ENCODE peak calls at places on chromosomes 2 and 18, in ten cellular contexts. A, C, R, L, G, W, X, Q, T and B are unnamed samples.

GRCh38 chr18:79442508-79443221 is 46.9 kb downstream of the NFATC1 start:
- DNase-seq in A (no peak), C (no peak), R (no peak), L (no peak), G (no peak), W (no peak), X (no peak), Q (no peak), T (no peak), B (no peak)

GRCh38 chr2:109470121-109470921 is 143.4 kb downstream of the SEPTIN10 start:
- DNase-seq in A (no peak), C (no peak), R (peak), L (peak), G (peak), W (peak), X (no peak), Q (peak), T (peak), B (no peak)

GRCh38 chr2:188114014-188114413 is 177.7 kb upstream of the GULP1 start:
- DNase-seq in A (no peak), C (no peak), R (no peak), L (no peak), G (no peak), W (no peak), X (no peak), Q (peak), T (peak), B (no peak)

GRCh38 chr2:94875820-94876522 is 4.7 kb downstream of the TEKT4 start:
- DNase-seq in A (no peak), C (no peak), R (no peak), L (no peak), G (no peak), W (no peak), X (no peak), Q (no peak), T (no peak), B (no peak)

GRCh38 chr2:152518656-152519580 is 183.9 kb downstream of the FMNL2 start:
- DNase-seq in A (no peak), C (peak), R (no peak), L (no peak), G (no peak), W (no peak), X (no peak), Q (no peak), T (no peak), B (no peak)

GRCh38 chr18:8469793-8470192 is 139.4 kb upstream of the RAB12 start:
- DNase-seq in A (no peak), C (no peak), R (no peak), L (no peak), G (no peak), W (no peak), X (no peak), Q (peak), T (peak), B (no peak)

GRCh38 chr2:104862061-104862941 is 8.4 kb downstream of the POU3F3 start:
- DNase-seq in A (no peak), C (peak), R (no peak), L (no peak), G (peak), W (no peak), X (peak), Q (no peak), T (peak), B (no peak)

GRCh38 chr2:201642579-201643215 is 606 bp downstream of the TMEM237 start:
- DNase-seq in A (peak), C (peak), R (peak), L (peak), G (peak), W (peak), X (peak), Q (peak), T (peak), B (no peak)

GRCh38 chr2:162062559-162062958 is 11.5 kb downstream of the DPP4 start:
- DNase-seq in A (no peak), C (no peak), R (no peak), L (no peak), G (no peak), W (no peak), X (no peak), Q (no peak), T (no peak), B (no peak)

GRCh38 chr2:88212251-88212790 is 42.2 kb downstream of the THNSL2 start:
- DNase-seq in A (peak), C (peak), R (peak), L (peak), G (no peak), W (peak), X (no peak), Q (peak), T (no peak), B (no peak)

GRCh38 chr2:219249203-219249980 is 3.7 kb upstream of the TUBA4B start:
- DNase-seq in A (peak), C (no peak), R (peak), L (peak), G (peak), W (no peak), X (peak), Q (peak), T (peak), B (peak)

GRCh38 chr18:63676526-63676925 is 14.8 kb upstream of the SERPINB3 start:
- DNase-seq in A (no peak), C (peak), R (peak), L (peak), G (no peak), W (peak), X (no peak), Q (no peak), T (no peak), B (no peak)

GRCh38 chr18:28588884-28589549 is 412.1 kb upstream of the CDH2 start:
- DNase-seq in A (no peak), C (no peak), R (no peak), L (no peak), G (no peak), W (no peak), X (no peak), Q (peak), T (peak), B (no peak)

GRCh38 chr2:43343573-43344304 is 117.3 kb upstream of the ZFP36L2 start:
- DNase-seq in A (no peak), C (no peak), R (no peak), L (no peak), G (peak), W (no peak), X (no peak), Q (peak), T (peak), B (no peak)

GRCh38 chr2:23941644-23942043 is 1.4 kb downstream of the UBXN2A start:
- DNase-seq in A (no peak), C (no peak), R (no peak), L (no peak), G (no peak), W (no peak), X (no peak), Q (no peak), T (no peak), B (no peak)
- H3K4me3 ChIP-seq in A (peak), C (peak), R (peak), L (peak), G (peak), W (peak), X (no peak), Q (peak), T (peak), B (peak)

GRCh38 chr2:9287400-9288059 is 80.9 kb downstream of the ASAP2 start:
- DNase-seq in A (no peak), C (no peak), R (no peak), L (peak), G (no peak), W (peak), X (no peak), Q (peak), T (peak), B (no peak)
- H3K9ac ChIP-seq in A (no peak), C (no peak), R (no peak), L (peak), G (no peak), W (peak), X (no peak), Q (peak), T (peak), B (no peak)

DNA sequence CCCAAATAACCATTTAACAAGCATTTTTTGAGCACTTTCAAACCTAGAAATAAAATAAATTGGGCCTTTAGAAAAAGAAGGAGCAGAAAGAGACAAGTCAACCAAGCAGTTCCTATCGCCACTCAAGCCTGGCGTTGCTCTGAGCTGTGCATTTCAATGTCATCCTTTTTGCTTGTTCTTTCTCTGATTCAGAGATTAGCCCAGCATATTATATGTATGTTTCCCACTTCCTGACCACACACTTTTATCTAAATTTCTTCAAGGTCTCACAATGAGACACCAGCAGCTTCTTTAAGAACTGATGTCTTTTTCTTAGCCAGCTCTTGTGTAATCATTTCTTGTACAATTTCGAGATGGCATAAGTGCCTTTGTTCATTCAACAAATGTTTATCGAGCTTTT is 344.5 kb upstream of the ID2 start:
- DNase-seq in A (no peak), C (no peak), R (no peak), L (no peak), G (no peak), W (no peak), X (no peak), Q (no peak), T (no peak), B (no peak)
- H3K4me3 ChIP-seq in A (no peak), C (no peak), R (no peak), L (no peak), G (no peak), W (no peak), X (no peak), Q (no peak), T (no peak), B (no peak)

GRCh38 chr2:37855283-37856041 is 69.6 kb upstream of the RMDN2 start:
- DNase-seq in A (no peak), C (no peak), R (no peak), L (no peak), G (no peak), W (no peak), X (peak), Q (no peak), T (no peak), B (no peak)

GRCh38 chr2:37858197-37858711 is 66.8 kb upstream of the RMDN2 start:
- DNase-seq in A (no peak), C (no peak), R (no peak), L (no peak), G (no peak), W (no peak), X (peak), Q (peak), T (peak), B (no peak)

GRCh38 chr2:37856101-37856751 is 68.9 kb upstream of the RMDN2 start:
- DNase-seq in A (no peak), C (no peak), R (no peak), L (no peak), G (no peak), W (no peak), X (peak), Q (no peak), T (no peak), B (no peak)

GRCh38 chr2:37858725-37859267 is 66.3 kb upstream of the RMDN2 start:
- DNase-seq in A (no peak), C (no peak), R (no peak), L (no peak), G (no peak), W (no peak), X (peak), Q (no peak), T (no peak), B (no peak)

GRCh38 chr2:37857485-37858196 is 67.4 kb upstream of the RMDN2 start:
- DNase-seq in A (no peak), C (no peak), R (no peak), L (no peak), G (no peak), W (no peak), X (no peak), Q (peak), T (no peak), B (no peak)
- H3K9ac ChIP-seq in A (no peak), C (no peak), R (no peak), L (no peak), G (no peak), W (no peak), X (no peak), Q (peak), T (no peak), B (no peak)

GRCh38 chr2:230874456-230874855 is 9.7 kb downstream of the ITM2C start:
- DNase-seq in A (no peak), C (no peak), R (no peak), L (no peak), G (no peak), W (no peak), X (peak), Q (no peak), T (no peak), B (no peak)
- H3K4me3 ChIP-seq in A (no peak), C (no peak), R (peak), L (no peak), G (no peak), W (no peak), X (no peak), Q (no peak), T (no peak), B (no peak)

GRCh38 chr2:72915907-72916742 is 1.2 kb upstream of the EMX1 start:
- DNase-seq in A (peak), C (peak), R (peak), L (peak), G (peak), W (no peak), X (peak), Q (no peak), T (no peak), B (no peak)

GRCh38 chr2:72917138-72917874 is at the start of gene EMX1:
- DNase-seq in A (peak), C (peak), R (peak), L (peak), G (peak), W (peak), X (peak), Q (no peak), T (no peak), B (no peak)

GRCh38 chr2:72915076-72915906 is 2.0 kb upstream of the EMX1 start:
- DNase-seq in A (no peak), C (peak), R (no peak), L (no peak), G (no peak), W (no peak), X (no peak), Q (no peak), T (no peak), B (no peak)

GRCh38 chr2:72917875-72918660 is 749 bp downstream of the EMX1 start:
- DNase-seq in A (no peak), C (peak), R (no peak), L (no peak), G (no peak), W (no peak), X (no peak), Q (no peak), T (no peak), B (no peak)

DNA sequence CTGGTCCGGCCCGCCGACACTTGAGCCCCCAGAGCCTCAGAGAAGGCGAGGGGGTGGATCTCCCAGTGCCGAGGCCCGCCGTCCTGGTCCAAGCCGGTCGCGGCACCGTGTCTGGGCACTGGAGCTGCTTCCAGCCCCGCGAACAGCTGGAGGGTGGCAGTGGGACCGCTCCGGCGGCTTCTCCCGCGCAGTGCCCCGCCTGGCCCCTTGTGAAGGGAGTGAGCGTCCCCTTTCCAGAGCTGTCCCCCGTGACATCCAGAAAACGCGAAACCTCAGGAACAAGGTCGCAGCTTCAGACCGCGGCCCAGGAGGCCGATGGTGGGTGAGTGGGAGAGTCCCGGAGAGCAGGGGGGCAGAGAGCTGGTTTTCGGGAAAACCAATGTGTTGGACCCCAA is 579 bp upstream of the EMX1 start:
- DNase-seq in A (no peak), C (peak), R (no peak), L (no peak), G (no peak), W (no peak), X (no peak), Q (no peak), T (no peak), B (no peak)
- H3K9ac ChIP-seq in A (peak), C (no peak), R (peak), L (no peak), G (peak), W (peak), X (peak), Q (no peak), T (no peak), B (no peak)

DNA sequence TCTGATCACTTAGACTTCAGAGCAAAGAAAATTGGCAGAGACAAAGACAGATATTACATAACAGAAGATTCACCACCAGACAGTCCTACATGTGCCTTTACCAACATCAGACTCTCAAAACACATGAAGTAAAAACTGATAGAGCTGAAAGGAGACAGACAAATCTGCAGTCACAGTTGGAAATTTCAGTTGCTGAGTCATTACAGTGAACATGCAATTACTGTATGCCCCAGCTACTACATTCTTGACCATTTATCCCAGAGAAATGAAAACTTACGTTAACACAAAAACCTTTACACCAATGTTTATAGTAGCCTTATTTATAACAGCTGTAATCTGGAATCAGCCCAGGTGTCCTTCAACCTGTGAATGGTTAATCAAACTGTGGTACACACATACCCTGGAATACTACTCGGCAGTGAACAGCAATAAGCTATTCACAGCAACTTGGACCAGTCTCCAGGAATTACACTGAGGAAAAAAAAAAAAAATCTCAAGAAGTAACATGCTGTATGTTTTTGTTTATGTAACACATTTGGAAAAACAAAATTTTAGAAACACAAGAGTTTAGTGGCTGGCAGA is 7.5 kb upstream of the SCLY start:
- DNase-seq in A (peak), C (no peak), R (no peak), L (peak), G (no peak), W (no peak), X (no peak), Q (peak), T (peak), B (no peak)
- H3K4me3 ChIP-seq in A (no peak), C (no peak), R (no peak), L (no peak), G (no peak), W (no peak), X (no peak), Q (no peak), T (no peak), B (no peak)

GRCh38 chr2:25219621-25220020 is 51.2 kb upstream of the POMC start:
- DNase-seq in A (no peak), C (no peak), R (no peak), L (no peak), G (no peak), W (no peak), X (no peak), Q (no peak), T (no peak), B (no peak)
- H3K9ac ChIP-seq in A (peak), C (no peak), R (no peak), L (no peak), G (no peak), W (no peak), X (no peak), Q (no peak), T (no peak), B (no peak)